ENCODE peak calls at places on chromosomes 13 and 19, in eight cellular contexts. Z, U, N, O, T, A, H and R are unnamed samples.

GRCh38 chr19:7088999-7089398 is 19.5 kb downstream of the ZNF557 start:
- DNase-seq in Z (no peak), U (no peak), N (no peak), O (no peak), T (no peak), A (no peak), H (no peak), R (no peak)

GRCh38 chr13:73578251-73578875 is 519.6 kb downstream of the KLF5 start:
- DNase-seq in Z (no peak), U (no peak), N (no peak), O (no peak), T (no peak), A (no peak), H (no peak), R (no peak)

GRCh38 chr19:39254539-39255345 is 6.1 kb upstream of the IFNL4 start:
- DNase-seq in Z (no peak), U (no peak), N (no peak), O (no peak), T (no peak), A (no peak), H (no peak), R (no peak)

GRCh38 chr13:50071399-50071798 is 56.2 kb downstream of the KCNRG start:
- DNase-seq in Z (no peak), U (no peak), N (no peak), O (no peak), T (no peak), A (no peak), H (no peak), R (no peak)

GRCh38 chr13:109517516-109517915 is 268.9 kb downstream of the IRS2 start:
- DNase-seq in Z (no peak), U (no peak), N (no peak), O (no peak), T (no peak), A (no peak), H (no peak), R (no peak)

GRCh38 chr13:94480672-94481145 is 1.2 kb upstream of the DCT start:
- DNase-seq in Z (no peak), U (no peak), N (peak; percentile 19), O (no peak), T (no peak), A (peak; percentile 9), H (no peak), R (no peak)

GRCh38 chr19:30406220-30406944 is 34.2 kb downstream of the ZNF536 start:
- DNase-seq in Z (no peak), U (no peak), N (no peak), O (no peak), T (no peak), A (no peak), H (no peak), R (no peak)

GRCh38 chr19:4063369-4064072 is 3.2 kb downstream of the ZBTB7A start:
- DNase-seq in Z (peak; percentile 37), U (no peak), N (no peak), O (no peak), T (no peak), A (no peak), H (no peak), R (no peak)

GRCh38 chr19:32296694-32297093 is 48.7 kb upstream of the ZNF507 start:
- DNase-seq in Z (peak; percentile 3), U (no peak), N (no peak), O (no peak), T (no peak), A (no peak), H (no peak), R (no peak)

GRCh38 chr19:54096642-54097106 is 3.9 kb downstream of the OSCAR start:
- DNase-seq in Z (peak; percentile 13), U (no peak), N (no peak), O (no peak), T (no peak), A (no peak), H (no peak), R (no peak)

GRCh38 chr19:39199025-39199424 is 2.3 kb downstream of the NCCRP1 start:
- DNase-seq in Z (peak; percentile 46), U (no peak), N (peak; percentile 65), O (no peak), T (no peak), A (no peak), H (no peak), R (peak; percentile 26)

GRCh38 chr13:31433756-31434155 is 234.0 kb downstream of the B3GLCT start:
- DNase-seq in Z (no peak), U (no peak), N (no peak), O (no peak), T (no peak), A (no peak), H (no peak), R (no peak)

GRCh38 chr13:75417647-75418046 is 64.3 kb downstream of the TBC1D4 start:
- DNase-seq in Z (no peak), U (no peak), N (no peak), O (no peak), T (no peak), A (no peak), H (no peak), R (no peak)

GRCh38 chr13:95032114-95032513 is 269.1 kb downstream of the ABCC4 start:
- DNase-seq in Z (no peak), U (no peak), N (no peak), O (no peak), T (no peak), A (no peak), H (no peak), R (no peak)

GRCh38 chr13:51148952-51149573 is 38.0 kb upstream of the C13orf42 start:
- DNase-seq in Z (peak; percentile 85), U (no peak), N (no peak), O (no peak), T (no peak), A (peak; percentile 17), H (no peak), R (peak; percentile 44)

GRCh38 chr13:75391432-75392100 is 90.4 kb downstream of the TBC1D4 start:
- DNase-seq in Z (no peak), U (no peak), N (no peak), O (no peak), T (no peak), A (no peak), H (no peak), R (no peak)

GRCh38 chr19:36041831-36042230 is 9.2 kb upstream of the CLIP3 start:
- DNase-seq in Z (no peak), U (no peak), N (peak; percentile 69), O (no peak), T (no peak), A (no peak), H (peak; percentile 67), R (peak; percentile 34)

GRCh38 chr19:14056069-14056666 is 5.7 kb downstream of the PALM3 start:
- DNase-seq in Z (no peak), U (no peak), N (no peak), O (no peak), T (no peak), A (no peak), H (no peak), R (no peak)